ENCODE peak calls at places on chromosomes 11 and 22, in six cellular contexts. One of them, this sample, is unnamed.

GRCh38 chr11:3006505-3007260 is 14.6 kb upstream of the NAP1L4 start:
- DNase-seq in AG04450: no peak
- DNase-seq in endodermal cell: no peak
- DNase-seq in PC-3: no peak
- DNase-seq in tibial nerve: no peak
- DNase-seq in K562: peak; percentile 34
- DNase-seq in this sample: peak; percentile 66

GRCh38 chr11:35617687-35618496 is at the start of gene FJX1:
- DNase-seq in endodermal cell: peak; percentile 92
- DNase-seq in tibial nerve: peak; percentile 32
- DNase-seq in AG04450: peak; percentile 72
- DNase-seq in K562: peak; percentile 79
- DNase-seq in PC-3: peak; percentile 86
- DNase-seq in this sample: peak; percentile 97

GRCh38 chr11:119317592-119318239 is 786 bp upstream of the MCAM start:
- DNase-seq in K562: no peak
- DNase-seq in AG04450: no peak
- DNase-seq in endodermal cell: no peak
- DNase-seq in tibial nerve: no peak
- DNase-seq in PC-3: no peak
- DNase-seq in this sample: peak; percentile 82

GRCh38 chr11:114348200-114349191 is 51.8 kb downstream of the C11orf71 start:
- DNase-seq in AG04450: peak; percentile 43
- DNase-seq in tibial nerve: peak; percentile 76
- DNase-seq in PC-3: peak; percentile 92
- DNase-seq in K562: peak; percentile 23
- DNase-seq in endodermal cell: peak; percentile 79
- DNase-seq in this sample: no peak

GRCh38 chr22:36362819-36363377 is 24.9 kb downstream of the MYH9 start:
- DNase-seq in tibial nerve: no peak
- DNase-seq in endodermal cell: no peak
- DNase-seq in AG04450: no peak
- DNase-seq in K562: no peak
- DNase-seq in PC-3: peak; percentile 43
- DNase-seq in this sample: peak; percentile 81

GRCh38 chr11:1701041-1701807 is 4.2 kb downstream of the KRTAP5-6 start:
- DNase-seq in AG04450: no peak
- DNase-seq in K562: no peak
- DNase-seq in endodermal cell: no peak
- DNase-seq in tibial nerve: no peak
- DNase-seq in PC-3: no peak
- DNase-seq in this sample: peak; percentile 49

GRCh38 chr11:128757235-128757711 is 63.4 kb downstream of the FLI1 start:
- DNase-seq in K562: peak; percentile 23
- DNase-seq in tibial nerve: peak; percentile 27
- DNase-seq in endodermal cell: peak; percentile 80
- DNase-seq in PC-3: peak; percentile 50
- DNase-seq in AG04450: no peak
- DNase-seq in this sample: peak; percentile 84

GRCh38 chr11:122491486-122491885 is 164.0 kb upstream of the UBASH3B start:
- DNase-seq in tibial nerve: peak; percentile 6
- DNase-seq in endodermal cell: no peak
- DNase-seq in AG04450: peak; percentile 48
- DNase-seq in PC-3: no peak
- DNase-seq in K562: no peak
- DNase-seq in this sample: no peak

GRCh38 chr11:78429667-78430066 is 12.0 kb upstream of the GAB2 start:
- DNase-seq in endodermal cell: no peak
- DNase-seq in PC-3: no peak
- DNase-seq in tibial nerve: no peak
- DNase-seq in AG04450: no peak
- DNase-seq in K562: no peak
- DNase-seq in this sample: no peak

GRCh38 chr22:36546092-36546804 is 17.3 kb upstream of the EIF3D start:
- DNase-seq in tibial nerve: no peak
- DNase-seq in endodermal cell: peak; percentile 88
- DNase-seq in PC-3: peak; percentile 67
- DNase-seq in K562: peak; percentile 79
- DNase-seq in AG04450: no peak
- DNase-seq in this sample: peak; percentile 65

GRCh38 chr22:42747701-42748513 is 27.2 kb upstream of the A4GALT start:
- DNase-seq in AG04450: no peak
- DNase-seq in tibial nerve: no peak
- DNase-seq in PC-3: no peak
- DNase-seq in endodermal cell: no peak
- DNase-seq in K562: peak; percentile 1
- DNase-seq in this sample: peak; percentile 92

GRCh38 chr11:101446726-101447125 is 137.1 kb downstream of the TRPC6 start:
- DNase-seq in K562: no peak
- DNase-seq in tibial nerve: no peak
- DNase-seq in endodermal cell: no peak
- DNase-seq in AG04450: no peak
- DNase-seq in PC-3: no peak
- DNase-seq in this sample: no peak

GRCh38 chr11:133819916-133820315 is 25.4 kb downstream of the SPATA19 start:
- DNase-seq in AG04450: no peak
- DNase-seq in endodermal cell: no peak
- DNase-seq in K562: no peak
- DNase-seq in PC-3: no peak
- DNase-seq in tibial nerve: no peak
- DNase-seq in this sample: no peak

GRCh38 chr11:14942735-14943134 is 29.4 kb downstream of the CALCA start:
- DNase-seq in endodermal cell: no peak
- DNase-seq in PC-3: no peak
- DNase-seq in K562: no peak
- DNase-seq in tibial nerve: no peak
- DNase-seq in AG04450: no peak
- DNase-seq in this sample: no peak

GRCh38 chr11:70734911-70735310 is 336.6 kb downstream of the CTTN start:
- DNase-seq in K562: no peak
- DNase-seq in AG04450: no peak
- DNase-seq in endodermal cell: no peak
- DNase-seq in tibial nerve: no peak
- DNase-seq in PC-3: no peak
- DNase-seq in this sample: peak; percentile 34

GRCh38 chr11:126992804-126993111 is 7.8 kb downstream of the KIRREL3 start:
- DNase-seq in endodermal cell: no peak
- DNase-seq in PC-3: peak; percentile 17
- DNase-seq in tibial nerve: no peak
- DNase-seq in K562: no peak
- DNase-seq in AG04450: peak; percentile 82
- DNase-seq in this sample: peak; percentile 80

GRCh38 chr11:37812281-37812880 is 1214.3 kb upstream of the RAG2 start:
- DNase-seq in endodermal cell: peak; percentile 47
- DNase-seq in AG04450: no peak
- DNase-seq in PC-3: no peak
- DNase-seq in tibial nerve: no peak
- DNase-seq in K562: no peak
- DNase-seq in this sample: peak; percentile 21

GRCh38 chr11:93000511-93001476 is 31.3 kb downstream of the MTNR1B start:
- DNase-seq in endodermal cell: no peak
- DNase-seq in PC-3: peak; percentile 70
- DNase-seq in AG04450: peak; percentile 71
- DNase-seq in K562: no peak
- DNase-seq in tibial nerve: no peak
- DNase-seq in this sample: peak; percentile 87

GRCh38 chr11:69791266-69791665 is 16.1 kb upstream of the FGF4 start:
- DNase-seq in tibial nerve: no peak
- DNase-seq in endodermal cell: no peak
- DNase-seq in PC-3: peak; percentile 89
- DNase-seq in AG04450: no peak
- DNase-seq in K562: no peak
- DNase-seq in this sample: no peak

GRCh38 chr22:19663821-19664325 is 50.4 kb upstream of the SEPTIN5 start:
- DNase-seq in endodermal cell: peak; percentile 73
- DNase-seq in K562: peak; percentile 82
- DNase-seq in tibial nerve: no peak
- DNase-seq in PC-3: no peak
- DNase-seq in AG04450: no peak
- DNase-seq in this sample: peak; percentile 91

GRCh38 chr11:34926831-34927132 is 10.4 kb downstream of the PDHX start:
- DNase-seq in tibial nerve: no peak
- DNase-seq in K562: no peak
- DNase-seq in AG04450: no peak
- DNase-seq in endodermal cell: no peak
- DNase-seq in PC-3: peak; percentile 23
- DNase-seq in this sample: peak; percentile 41

GRCh38 chr11:43576834-43577521 is 103.6 kb upstream of the HSD17B12 start:
- DNase-seq in PC-3: peak; percentile 48
- DNase-seq in AG04450: no peak
- DNase-seq in tibial nerve: peak; percentile 26
- DNase-seq in K562: peak; percentile 88
- DNase-seq in endodermal cell: peak; percentile 95
- DNase-seq in this sample: peak; percentile 88

GRCh38 chr11:23497040-23497439 is 636.8 kb upstream of the CCDC179 start:
- DNase-seq in tibial nerve: no peak
- DNase-seq in endodermal cell: no peak
- DNase-seq in AG04450: no peak
- DNase-seq in K562: no peak
- DNase-seq in PC-3: no peak
- DNase-seq in this sample: no peak

GRCh38 chr11:110490886-110491285 is 61.1 kb downstream of the FDX1 start:
- DNase-seq in PC-3: peak; percentile 69
- DNase-seq in AG04450: no peak
- DNase-seq in endodermal cell: no peak
- DNase-seq in K562: no peak
- DNase-seq in tibial nerve: peak; percentile 25
- DNase-seq in this sample: peak; percentile 59

GRCh38 chr11:86637976-86638375 is 34.4 kb downstream of the ME3 start:
- DNase-seq in AG04450: no peak
- DNase-seq in tibial nerve: no peak
- DNase-seq in PC-3: no peak
- DNase-seq in K562: no peak
- DNase-seq in endodermal cell: no peak
- DNase-seq in this sample: no peak

GRCh38 chr11:57792060-57792541 is 30.5 kb downstream of the CTNND1 start:
- DNase-seq in PC-3: no peak
- DNase-seq in endodermal cell: no peak
- DNase-seq in AG04450: no peak
- DNase-seq in K562: no peak
- DNase-seq in tibial nerve: peak; percentile 71
- DNase-seq in this sample: peak; percentile 83

DNA sequence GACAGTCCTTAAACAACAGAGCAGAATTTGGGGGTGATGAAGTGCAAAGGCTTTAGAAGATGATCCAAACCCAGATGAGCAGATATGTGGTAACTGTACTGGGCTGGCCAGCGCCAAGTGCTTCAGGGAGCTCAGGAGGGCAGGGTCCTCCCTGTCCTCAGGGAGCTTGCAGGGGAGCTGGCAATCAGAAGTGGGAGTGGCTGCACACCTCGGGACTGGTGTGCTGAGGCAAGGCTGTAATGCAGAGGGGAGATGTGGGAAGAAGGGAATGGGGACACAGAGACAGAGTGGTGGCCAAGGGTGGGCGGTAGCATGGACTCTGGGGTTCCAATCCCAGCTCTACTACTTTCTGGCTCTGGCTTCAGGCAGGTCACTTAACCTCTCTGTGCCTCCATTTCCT is 235.6 kb upstream of the NCAM1 start:
- DNase-seq in PC-3: no peak
- DNase-seq in tibial nerve: no peak
- DNase-seq in AG04450: no peak
- DNase-seq in endodermal cell: no peak
- DNase-seq in K562: no peak
- DNase-seq in this sample: no peak
- H3K27ac ChIP-seq in PC-3: no peak overlapping the region
- H3K27ac ChIP-seq in tibial nerve: no peak overlapping the region
- H3K27ac ChIP-seq in AG04450: no peak overlapping the region
- H3K27ac ChIP-seq in endodermal cell: no peak overlapping the region
- H3K27ac ChIP-seq in K562: no peak overlapping the region
- H3K27ac ChIP-seq in this sample: no peak overlapping the region

GRCh38 chr11:10320164-10320563 is 15.3 kb downstream of the ADM start:
- DNase-seq in tibial nerve: no peak
- DNase-seq in endodermal cell: no peak
- DNase-seq in K562: no peak
- DNase-seq in PC-3: no peak
- DNase-seq in AG04450: no peak
- DNase-seq in this sample: no peak

GRCh38 chr11:10319691-10320090 is 14.8 kb downstream of the ADM start:
- DNase-seq in tibial nerve: no peak
- DNase-seq in endodermal cell: no peak
- DNase-seq in PC-3: no peak
- DNase-seq in K562: no peak
- DNase-seq in AG04450: no peak
- DNase-seq in this sample: no peak

GRCh38 chr11:10317776-10318526 is 13.1 kb downstream of the ADM start:
- DNase-seq in endodermal cell: peak; percentile 52
- DNase-seq in PC-3: no peak
- DNase-seq in AG04450: no peak
- DNase-seq in tibial nerve: no peak
- DNase-seq in K562: no peak
- DNase-seq in this sample: no peak

GRCh38 chr11:10317281-10317755 is 12.4 kb downstream of the ADM start:
- DNase-seq in K562: no peak
- DNase-seq in AG04450: no peak
- DNase-seq in PC-3: no peak
- DNase-seq in tibial nerve: no peak
- DNase-seq in endodermal cell: peak; percentile 56
- DNase-seq in this sample: no peak

GRCh38 chr11:10318527-10318802 is 13.6 kb downstream of the ADM start:
- DNase-seq in tibial nerve: no peak
- DNase-seq in endodermal cell: peak; percentile 54
- DNase-seq in PC-3: no peak
- DNase-seq in K562: no peak
- DNase-seq in AG04450: no peak
- DNase-seq in this sample: no peak
- H3K27ac ChIP-seq in tibial nerve: peak overlapping the region; percentile 46
- H3K27ac ChIP-seq in endodermal cell: no peak overlapping the region
- H3K27ac ChIP-seq in PC-3: no peak overlapping the region
- H3K27ac ChIP-seq in K562: no peak overlapping the region
- H3K27ac ChIP-seq in AG04450: no peak overlapping the region
- H3K27ac ChIP-seq in this sample: no peak overlapping the region

DNA sequence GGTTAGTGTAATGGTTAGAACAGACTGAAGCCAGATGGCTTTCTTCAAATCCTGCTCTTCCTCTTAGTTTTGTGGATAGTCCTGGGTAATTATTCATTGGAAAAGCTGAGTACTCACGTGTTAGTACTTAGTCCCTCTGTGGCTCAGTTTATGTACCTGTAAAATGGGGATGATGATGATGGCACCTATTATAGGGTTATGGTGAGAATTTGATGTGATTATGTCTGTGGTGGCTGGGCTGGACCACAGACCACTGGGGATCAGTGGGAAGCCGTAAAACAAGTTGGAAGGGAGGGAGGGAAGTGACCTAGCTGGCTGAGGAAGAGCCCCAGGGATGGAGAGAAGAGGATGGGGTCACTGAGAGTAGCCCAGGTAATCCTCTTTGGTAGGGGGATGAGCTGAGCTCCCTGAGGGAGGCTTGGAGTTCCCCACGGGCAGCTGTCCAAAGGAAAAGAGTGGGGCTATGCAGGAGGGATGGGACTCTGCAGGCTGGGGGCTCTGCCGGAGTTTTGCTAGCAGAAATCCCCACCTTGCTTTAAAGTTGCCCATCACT is 19.8 kb downstream of the ARHGEF17 start:
- DNase-seq in AG04450: no peak
- DNase-seq in K562: no peak
- DNase-seq in endodermal cell: no peak
- DNase-seq in PC-3: no peak
- DNase-seq in tibial nerve: no peak
- DNase-seq in this sample: no peak
- H3K27ac ChIP-seq in AG04450: no peak overlapping the region
- H3K27ac ChIP-seq in K562: no peak overlapping the region
- H3K27ac ChIP-seq in endodermal cell: no peak overlapping the region
- H3K27ac ChIP-seq in PC-3: no peak overlapping the region
- H3K27ac ChIP-seq in tibial nerve: peak overlapping the region; percentile 99
- H3K27ac ChIP-seq in this sample: peak overlapping the region; percentile 8

GRCh38 chr11:12430912-12431311 is 53.5 kb downstream of the PARVA start:
- DNase-seq in K562: no peak
- DNase-seq in tibial nerve: peak; percentile 84
- DNase-seq in endodermal cell: no peak
- DNase-seq in AG04450: peak; percentile 77
- DNase-seq in PC-3: peak; percentile 75
- DNase-seq in this sample: peak; percentile 83
- H3K27ac ChIP-seq in K562: no peak overlapping the region
- H3K27ac ChIP-seq in tibial nerve: peak overlapping the region; percentile 76
- H3K27ac ChIP-seq in endodermal cell: no peak overlapping the region
- H3K27ac ChIP-seq in AG04450: peak overlapping the region; percentile 93
- H3K27ac ChIP-seq in PC-3: peak overlapping the region; percentile 71
- H3K27ac ChIP-seq in this sample: peak overlapping the region; percentile 92